ENCODE peak calls at places on chromosome 17, in nine cellular contexts. N, O, H, T, Z, P, B, R and Q are unnamed samples.

GRCh38 chr17:71461504-71462197 is 659.2 kb upstream of the SOX9 start:
- DNase-seq in T (no peak), B (no peak), P (no peak), Z (no peak), N (no peak), R (no peak), O (no peak), H (no peak), Q (no peak)

GRCh38 chr17:7855643-7856080 is 796 bp downstream of the TMEM88 start:
- DNase-seq in H (no peak), T (no peak), B (peak; percentile 42), Z (no peak), N (no peak), P (no peak), O (no peak), R (no peak), Q (no peak)

GRCh38 chr17:78131172-78132085 is 858 bp downstream of the TMC8 start:
- DNase-seq in R (no peak), B (peak; percentile 19), O (no peak), T (peak; percentile 79), N (no peak), Z (no peak), P (peak; percentile 42), H (no peak), Q (no peak)

GRCh38 chr17:49399995-49400394 is 14.7 kb downstream of the PHB1 start:
- DNase-seq in Z (no peak), T (no peak), P (no peak), B (no peak), N (no peak), H (no peak), O (no peak), R (no peak), Q (no peak)

GRCh38 chr17:82283208-82283749 is 9.8 kb upstream of the CSNK1D start:
- DNase-seq in N (no peak), O (peak; percentile 71), B (no peak), R (no peak), H (no peak), P (no peak), Z (peak; percentile 49), T (peak; percentile 82), Q (peak; percentile 70)

GRCh38 chr17:77141846-77142449 is 1.2 kb downstream of the SEC14L1 start:
- DNase-seq in N (no peak), P (no peak), Z (no peak), H (no peak), B (no peak), R (no peak), O (peak; percentile 29), T (no peak), Q (no peak)

GRCh38 chr17:17186051-17186450 is 20.1 kb downstream of the PLD6 start:
- DNase-seq in H (no peak), P (no peak), B (no peak), T (peak; percentile 82), Z (no peak), O (no peak), R (peak; percentile 28), N (no peak), Q (no peak)

GRCh38 chr17:5234645-5235576 is at the start of gene SCIMP:
- DNase-seq in B (no peak), R (no peak), O (no peak), N (no peak), H (no peak), P (no peak), T (no peak), Z (no peak), Q (no peak)

GRCh38 chr17:50593321-50593720 is 32.8 kb downstream of the CACNA1G start:
- DNase-seq in H (peak; percentile 54), R (peak; percentile 77), N (no peak), Z (no peak), O (no peak), P (peak; percentile 89), B (peak; percentile 59), T (no peak), Q (no peak)

GRCh38 chr17:10292057-10292931 is 80.5 kb downstream of the MYH13 start:
- DNase-seq in O (no peak), B (peak; percentile 41), T (peak; percentile 49), H (no peak), R (no peak), N (no peak), P (no peak), Z (peak; percentile 73), Q (no peak)

GRCh38 chr17:36931697-36932382 is 5.4 kb upstream of the LHX1 start:
- DNase-seq in P (no peak), T (no peak), R (no peak), O (no peak), H (no peak), Z (peak; percentile 39), B (no peak), N (no peak), Q (no peak)

GRCh38 chr17:47225436-47225858 is 16.3 kb downstream of the MYL4 start:
- DNase-seq in P (no peak), R (no peak), T (no peak), B (no peak), H (no peak), N (no peak), O (peak; percentile 85), Z (peak; percentile 96), Q (peak; percentile 91)

GRCh38 chr17:36657763-36658490 is 56.5 kb downstream of the MRM1 start:
- DNase-seq in P (no peak), Z (no peak), N (no peak), H (peak; percentile 21), B (no peak), T (peak; percentile 54), O (no peak), R (no peak), Q (no peak)

GRCh38 chr17:83077411-83077810 is 2.0 kb upstream of the METRNL start:
- DNase-seq in H (no peak), O (no peak), Z (no peak), N (no peak), R (no peak), P (peak; percentile 55), B (no peak), T (no peak), Q (no peak)

GRCh38 chr17:11668633-11669032 is 70.4 kb downstream of the DNAH9 start:
- DNase-seq in R (no peak), N (no peak), B (no peak), P (no peak), Z (no peak), T (no peak), H (no peak), O (no peak), Q (no peak)

GRCh38 chr17:12667299-12667958 is 1.7 kb downstream of the MYOCD start:
- DNase-seq in H (peak; percentile 20), Z (peak; percentile 51), T (no peak), N (no peak), B (no peak), R (peak; percentile 33), O (peak; percentile 38), P (no peak), Q (peak; percentile 78)

GRCh38 chr17:49715717-49716279 is 8.0 kb upstream of the SLC35B1 start:
- DNase-seq in N (no peak), P (no peak), R (no peak), B (no peak), T (peak; percentile 81), Z (no peak), H (no peak), O (no peak), Q (no peak)

GRCh38 chr17:81065500-81065899 is 30.5 kb downstream of the BAIAP2 start:
- DNase-seq in R (no peak), O (no peak), H (no peak), T (no peak), B (no peak), N (no peak), P (no peak), Z (no peak), Q (no peak)

DNA sequence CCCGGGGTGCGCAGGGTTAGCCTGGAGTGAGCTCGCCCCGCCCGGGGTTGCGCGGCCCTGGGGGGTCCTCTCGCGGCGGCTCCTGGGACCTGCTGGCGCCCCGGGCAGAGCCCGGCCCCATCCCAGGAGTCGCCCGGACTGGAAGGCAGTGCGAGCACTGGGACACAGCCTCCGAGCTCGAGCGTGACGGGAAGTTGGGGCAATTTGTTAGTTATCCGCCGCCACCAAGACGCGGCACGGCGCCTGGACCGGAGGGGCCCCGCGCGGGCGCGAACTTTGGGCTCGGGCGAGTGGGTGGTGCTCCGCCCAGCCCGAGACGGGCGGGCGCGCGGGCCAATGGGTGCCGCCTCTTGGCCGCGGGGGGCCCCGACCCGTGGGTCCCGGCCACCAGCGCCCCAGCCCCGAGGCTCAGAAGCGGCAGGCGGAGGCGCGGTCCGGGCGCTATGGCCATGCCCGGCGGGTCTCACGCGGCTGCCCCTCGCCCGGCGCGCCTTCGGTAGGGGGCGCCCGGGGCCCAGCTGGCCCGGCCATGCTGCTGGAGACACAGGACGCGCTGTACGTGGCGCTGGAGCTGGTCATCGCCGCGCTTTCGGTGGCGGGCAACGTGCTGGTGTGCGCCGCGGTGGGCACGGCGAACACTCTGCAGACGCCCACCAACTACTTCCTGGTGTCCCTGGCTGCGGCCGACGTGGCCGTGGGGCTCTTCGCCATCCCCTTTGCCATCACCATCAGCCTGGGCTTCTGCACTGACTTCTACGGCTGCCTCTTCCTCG is at the start of gene ADORA2B:
- DNase-seq in O (peak; percentile 63), H (peak; percentile 69), N (no peak), B (peak; percentile 66), T (peak; percentile 73), R (peak; percentile 73), P (peak; percentile 68), Z (peak; percentile 68), Q (peak; percentile 60)
- TF ChIP-seq CTCF in O (peak; percentile 2), H (peak; percentile 73), N (peak; percentile 51), B (peak; percentile 40), T (peak; percentile 47), R (peak; percentile 43), P (no peak), Z (peak; percentile 47), Q (peak; percentile 43)

GRCh38 chr17:62819511-62820221 is 11.6 kb upstream of the MARCHF10 start:
- DNase-seq in H (peak; percentile 18), N (no peak), Z (peak; percentile 94), B (peak; percentile 15), P (peak; percentile 45), R (peak; percentile 65), O (peak; percentile 99), T (no peak), Q (peak; percentile 99)
- TF ChIP-seq CTCF in H (no peak), N (no peak), Z (no peak), B (no peak), P (no peak), R (no peak), O (no peak), T (no peak), Q (no peak)

DNA sequence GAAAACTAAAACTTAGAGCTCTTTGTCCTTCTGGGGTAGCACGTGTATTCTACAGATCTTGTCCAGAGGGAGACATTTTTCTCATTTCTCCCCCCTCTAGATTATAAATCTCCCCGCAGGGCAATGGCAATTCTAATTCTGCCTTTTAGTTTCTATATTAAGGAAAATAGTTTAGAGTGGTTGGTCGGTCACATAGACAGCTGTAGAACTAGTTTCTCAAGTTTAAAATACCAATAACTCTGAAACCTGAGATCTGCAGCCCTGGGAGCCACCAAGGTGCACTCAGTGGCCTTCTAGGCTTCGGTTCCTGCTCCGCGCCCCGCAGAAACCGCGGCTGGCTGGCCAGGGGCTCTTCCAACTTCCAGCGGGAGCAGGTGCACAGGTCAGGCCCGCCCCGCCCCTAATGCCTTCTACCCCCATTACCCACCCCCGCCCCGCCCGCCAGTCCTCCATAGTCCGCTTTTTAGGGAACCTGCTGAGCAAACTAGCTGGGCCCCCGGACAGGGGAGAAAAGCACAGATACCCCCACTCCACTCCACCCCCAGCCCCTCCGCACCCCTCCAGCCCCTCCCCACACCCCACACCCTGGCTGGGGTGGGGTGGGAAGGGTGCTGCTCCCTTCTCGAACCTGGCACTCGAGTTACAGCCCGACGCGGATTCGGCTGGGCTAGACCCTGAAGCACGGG is 432 bp downstream of the SLFN11 start:
- DNase-seq in P (peak; percentile 11), N (no peak), O (no peak), Z (peak; percentile 33), T (peak; percentile 45), R (no peak), B (peak; percentile 20), H (no peak), Q (no peak)
- TF ChIP-seq CTCF in P (no peak), N (no peak), O (no peak), Z (no peak), T (no peak), R (no peak), B (no peak), H (no peak), Q (no peak)

GRCh38 chr17:45019177-45019711 is 32.2 kb downstream of the DCAKD start:
- DNase-seq in P (peak; percentile 68), T (peak; percentile 42), R (peak; percentile 77), H (peak; percentile 47), Z (peak; percentile 41), N (no peak), B (peak; percentile 67), O (no peak), Q (no peak)
- TF ChIP-seq CTCF in P (peak; percentile 9), T (peak; percentile 65), R (peak; percentile 46), H (peak; percentile 61), Z (peak; percentile 38), N (peak; percentile 63), B (peak; percentile 26), O (peak; percentile 11), Q (peak; percentile 23)